ENCODE peak calls at places on chromosomes 5 and 9, in eight cellular contexts. K, R, X, E, J, Z, F and H are unnamed samples.

GRCh38 chr9:100575765-100576368 is 2.0 kb upstream of the CAVIN4 start:
- DNase-seq in K (peak), R (peak), X (no peak), E (no peak), J (no peak), Z (no peak), F (no peak), H (no peak)

GRCh38 chr5:142342128-142342981 is 17.5 kb upstream of the SPRY4 start:
- DNase-seq in K (peak), R (no peak), X (no peak), E (no peak), J (no peak), Z (no peak), F (peak), H (no peak)

GRCh38 chr5:74017786-74018211 is 391.8 kb downstream of the ARHGEF28 start:
- DNase-seq in K (peak), R (no peak), X (no peak), E (peak), J (no peak), Z (peak), F (peak), H (peak)

GRCh38 chr5:135221696-135222095 is 177.3 kb downstream of the MACROH2A1 start:
- DNase-seq in K (no peak), R (no peak), X (no peak), E (no peak), J (no peak), Z (no peak), F (no peak), H (no peak)

GRCh38 chr5:146340260-146341081 is 1.8 kb downstream of the POU4F3 start:
- DNase-seq in K (peak), R (no peak), X (peak), E (peak), J (peak), Z (peak), F (no peak), H (no peak)

GRCh38 chr9:96031366-96031824 is 155.9 kb downstream of the ERCC6L2 start:
- DNase-seq in K (peak), R (no peak), X (no peak), E (no peak), J (peak), Z (no peak), F (peak), H (peak)

GRCh38 chr5:93342563-93343061 is 238.4 kb downstream of the NR2F1-AS1 start:
- DNase-seq in K (no peak), R (no peak), X (no peak), E (no peak), J (no peak), Z (no peak), F (no peak), H (no peak)

GRCh38 chr9:111179577-111179976 is 141.3 kb upstream of the LPAR1 start:
- DNase-seq in K (no peak), R (no peak), X (no peak), E (no peak), J (no peak), Z (no peak), F (peak), H (peak)

GRCh38 chr9:125372441-125373226 is 111.0 kb downstream of the GAPVD1 start:
- DNase-seq in K (no peak), R (no peak), X (no peak), E (no peak), J (no peak), Z (no peak), F (no peak), H (no peak)

GRCh38 chr5:174731214-174732039 is 7.0 kb downstream of the MSX2 start:
- DNase-seq in K (no peak), R (no peak), X (no peak), E (peak), J (no peak), Z (no peak), F (no peak), H (no peak)

GRCh38 chr5:150112211-150113046 is 26.1 kb upstream of the CSF1R start:
- DNase-seq in K (peak), R (no peak), X (peak), E (peak), J (peak), Z (peak), F (no peak), H (no peak)

GRCh38 chr5:116300016-116300601 is 215.3 kb downstream of the COMMD10 start:
- DNase-seq in K (no peak), R (no peak), X (no peak), E (no peak), J (no peak), Z (no peak), F (no peak), H (no peak)

GRCh38 chr5:100902406-100903035 is 561 bp downstream of the ST8SIA4 start:
- DNase-seq in K (peak), R (no peak), X (no peak), E (peak), J (no peak), Z (no peak), F (no peak), H (no peak)

GRCh38 chr5:132302413-132302812 is 8.2 kb downstream of the SLC22A4 start:
- DNase-seq in K (no peak), R (no peak), X (no peak), E (no peak), J (no peak), Z (no peak), F (no peak), H (no peak)

GRCh38 chr9:135067091-135067710 is 20.3 kb upstream of the OLFM1 start:
- DNase-seq in K (no peak), R (no peak), X (no peak), E (no peak), J (no peak), Z (no peak), F (no peak), H (no peak)

GRCh38 chr5:75054110-75054930 is 2.0 kb upstream of the GCNT4 start:
- DNase-seq in K (peak), R (no peak), X (no peak), E (peak), J (no peak), Z (no peak), F (no peak), H (no peak)

GRCh38 chr9:107942870-107943269 is 453.3 kb upstream of the KLF4 start:
- DNase-seq in K (peak), R (no peak), X (no peak), E (peak), J (no peak), Z (no peak), F (no peak), H (no peak)

GRCh38 chr5:67897431-67897830 is 318.1 kb upstream of the PIK3R1 start:
- DNase-seq in K (no peak), R (no peak), X (no peak), E (no peak), J (no peak), Z (no peak), F (no peak), H (no peak)

GRCh38 chr5:113330533-113331200 is 104.1 kb downstream of the TSSK1B start:
- DNase-seq in K (peak), R (no peak), X (no peak), E (peak), J (no peak), Z (no peak), F (no peak), H (peak)

GRCh38 chr9:81535542-81536241 is 153.7 kb downstream of the TLE1 start:
- DNase-seq in K (peak), R (no peak), X (no peak), E (no peak), J (no peak), Z (no peak), F (no peak), H (no peak)

GRCh38 chr5:154756203-154756870 is 1.2 kb downstream of the LARP1 start:
- DNase-seq in K (peak), R (no peak), X (peak), E (peak), J (no peak), Z (no peak), F (no peak), H (no peak)

GRCh38 chr9:14353222-14354056 is 39.5 kb upstream of the NFIB start:
- DNase-seq in K (peak), R (no peak), X (peak), E (peak), J (peak), Z (peak), F (peak), H (peak)

GRCh38 chr5:81397169-81397568 is 3.2 kb upstream of the ACOT12 start:
- DNase-seq in K (peak), R (no peak), X (no peak), E (no peak), J (no peak), Z (no peak), F (no peak), H (no peak)

GRCh38 chr5:87949665-87950640 is 318.7 kb downstream of the TMEM161B start:
- DNase-seq in K (no peak), R (no peak), X (no peak), E (peak), J (no peak), Z (no peak), F (no peak), H (no peak)

GRCh38 chr5:115873392-115873791 is 31.7 kb downstream of the AP3S1 start:
- DNase-seq in K (peak), R (no peak), X (no peak), E (no peak), J (peak), Z (peak), F (peak), H (no peak)

GRCh38 chr9:33734911-33735310 is 60.5 kb upstream of the PRSS3 start:
- DNase-seq in K (no peak), R (no peak), X (no peak), E (no peak), J (no peak), Z (no peak), F (no peak), H (no peak)

GRCh38 chr5:74166064-74166463 is 474.5 kb downstream of the ENC1 start:
- DNase-seq in K (peak), R (no peak), X (no peak), E (no peak), J (no peak), Z (no peak), F (no peak), H (no peak)

GRCh38 chr5:57989378-57989777 is 470.5 kb downstream of the PLK2 start:
- DNase-seq in K (peak), R (no peak), X (no peak), E (no peak), J (no peak), Z (peak), F (no peak), H (no peak)

GRCh38 chr9:124256517-124257069 is 1.2 kb upstream of the NEK6 start:
- DNase-seq in K (peak), R (no peak), X (no peak), E (no peak), J (peak), Z (peak), F (peak), H (no peak)

GRCh38 chr5:150503977-150504620 is 3.8 kb upstream of the NDST1 start:
- DNase-seq in K (no peak), R (no peak), X (no peak), E (no peak), J (no peak), Z (no peak), F (peak), H (peak)

GRCh38 chr9:38390851-38391250 is 1.7 kb upstream of the ALDH1B1 start:
- DNase-seq in K (no peak), R (no peak), X (no peak), E (no peak), J (no peak), Z (no peak), F (no peak), H (no peak)